ENCODE peak calls at places on chromosomes 4 and X, in five cellular contexts. D is activated naive CD4-positive, alpha-beta T cell; Q is endothelial cell; Y is stimulated activated CD8-positive, alpha-beta memory T cell treated with anti-CD3 and anti-CD28 coated beads, Interleukin-4, amount 100 ng/mL, for 24 hours; I is spleen. A is an unnamed sample.

GRCh38 chrX:11667286-11667685 is 1.6 kb upstream of the ARHGAP6 start:
- DNase-seq in I (no peak), D (no peak), Q (no peak), Y (no peak), A (no peak)

GRCh38 chrX:33725556-33726232 is 406.4 kb downstream of the FAM47A start:
- DNase-seq in Q (peak), D (no peak), I (no peak), Y (no peak), A (peak)

GRCh38 chr4:10371869-10372471 is 85.3 kb downstream of the ZNF518B start:
- DNase-seq in Y (no peak), I (peak), D (no peak), Q (no peak), A (no peak)

GRCh38 chr4:149199594-149199993 is 616.0 kb downstream of the IQCM start:
- DNase-seq in I (no peak), Q (no peak), Y (no peak), D (no peak), A (no peak)

GRCh38 chr4:100826808-100827548 is 309.2 kb upstream of the EMCN start:
- DNase-seq in Q (no peak), Y (no peak), I (no peak), D (no peak), A (no peak)

GRCh38 chrX:51336584-51336983 is 4.0 kb downstream of the NUDT10 start:
- DNase-seq in Q (peak), I (no peak), D (no peak), Y (no peak), A (peak)

GRCh38 chrX:27715610-27716009 is 92.2 kb upstream of the MAGEB10 start:
- DNase-seq in D (no peak), I (no peak), Y (no peak), Q (no peak), A (no peak)

GRCh38 chrX:12567857-12568256 is 223.4 kb upstream of the PRPS2 start:
- DNase-seq in Y (no peak), Q (no peak), D (no peak), I (no peak), A (peak)

GRCh38 chr4:7964890-7965662 is 25.4 kb upstream of the AFAP1 start:
- DNase-seq in I (no peak), Y (no peak), Q (no peak), D (no peak), A (no peak)

GRCh38 chrX:148380614-148381561 is 119.5 kb upstream of the AFF2 start:
- DNase-seq in I (no peak), Q (no peak), D (no peak), Y (peak), A (no peak)

GRCh38 chr4:9898596-9899345 is 117.3 kb downstream of the DRD5 start:
- DNase-seq in Y (no peak), I (no peak), Q (peak), D (no peak), A (peak)

GRCh38 chrX:49610718-49611310 is 12.0 kb downstream of the GAGE1 start:
- DNase-seq in Q (no peak), Y (no peak), I (no peak), D (no peak), A (no peak)

GRCh38 chrX:119230850-119231249 is 5.2 kb upstream of the PGRMC1 start:
- DNase-seq in Q (no peak), I (no peak), D (no peak), Y (no peak), A (no peak)

GRCh38 chr4:148376151-148376550 is 66.1 kb downstream of the NR3C2 start:
- DNase-seq in Q (no peak), I (no peak), D (no peak), Y (no peak), A (peak)

GRCh38 chrX:119235872-119236598 is at the start of gene PGRMC1:
- DNase-seq in I (peak), Y (peak), Q (peak), D (peak), A (peak)

GRCh38 chrX:43269201-43269600 is 386.9 kb upstream of the MAOA start:
- DNase-seq in Y (no peak), I (no peak), D (no peak), Q (no peak), A (no peak)

GRCh38 chrX:152907084-152907651 is 9.3 kb downstream of the ZNF185 start:
- DNase-seq in Y (no peak), Q (peak), I (no peak), D (no peak), A (no peak)

GRCh38 chr4:17188035-17188967 is 289.9 kb upstream of the LDB2 start:
- DNase-seq in Q (no peak), Y (no peak), I (no peak), D (no peak), A (no peak)

GRCh38 chrX:119477812-119478232 is 9.6 kb downstream of the SLC25A5 start:
- DNase-seq in Y (no peak), D (no peak), Q (no peak), I (no peak), A (no peak)

GRCh38 chr4:128525939-128526630 is 238.5 kb upstream of the PGRMC2 start:
- DNase-seq in Q (no peak), I (no peak), D (no peak), Y (no peak), A (no peak)

GRCh38 chrX:151896734-151897474 is 15.8 kb upstream of the MAGEA4 start:
- DNase-seq in Y (no peak), Q (no peak), I (no peak), D (no peak), A (no peak)

GRCh38 chr4:77193511-77194236 is 36.7 kb downstream of the CCNG2 start:
- DNase-seq in I (peak), D (peak), Y (peak), Q (no peak), A (no peak)

GRCh38 chr4:76342191-76342590 is 35.7 kb downstream of the STBD1 start:
- DNase-seq in I (no peak), Y (no peak), Q (no peak), D (no peak), A (no peak)

GRCh38 chr4:106793933-106794332 is 242.2 kb downstream of the DKK2 start:
- DNase-seq in I (no peak), D (no peak), Y (no peak), Q (no peak), A (no peak)

GRCh38 chrX:129574214-129574613 is 34.2 kb downstream of the OCRL start:
- DNase-seq in Q (no peak), D (no peak), Y (no peak), I (no peak), A (no peak)